ENCODE peak calls at places on chromosomes 1 and 21, in six cellular contexts. L, Y, B, P, Q and U are unnamed samples.
A peak's percentile ranks its signal among the peaks of the same experiment; 100 is the strongest.

GRCh38 chr1:206569548-206569947 is 42.7 kb downstream of the EIF2D start:
- DNase-seq in L (no peak), Y (no peak), P (no peak), B (no peak), Q (no peak), U (no peak)

GRCh38 chr1:218674280-218674773 is 329.2 kb downstream of the TGFB2 start:
- DNase-seq in Y (no peak), Q (no peak), P (peak; percentile 11), L (peak; percentile 90), B (peak; percentile 90), U (peak; percentile 61)

GRCh38 chr1:212699104-212699838 is 369 bp downstream of the BATF3 start:
- DNase-seq in Y (peak; percentile 48), P (peak; percentile 75), L (peak; percentile 34), B (peak; percentile 27), Q (peak; percentile 29), U (no peak)

GRCh38 chr1:172907834-172908326 is 142.9 kb downstream of the TNFSF18 start:
- DNase-seq in Y (no peak), L (no peak), Q (no peak), B (no peak), P (no peak), U (no peak)

GRCh38 chr1:45796946-45797345 is 6.5 kb upstream of the MAST2 start:
- DNase-seq in Y (no peak), P (no peak), L (no peak), B (no peak), Q (no peak), U (no peak)

GRCh38 chr1:8047686-8048522 is 21.8 kb upstream of the ERRFI1 start:
- DNase-seq in L (peak; percentile 95), P (peak; percentile 43), B (peak; percentile 95), Q (no peak), Y (no peak), U (peak; percentile 74)

GRCh38 chr1:109996476-109996875 is 11.9 kb downstream of the AHCYL1 start:
- DNase-seq in B (peak; percentile 39), Y (no peak), L (peak; percentile 55), Q (no peak), P (no peak), U (peak; percentile 86)

GRCh38 chr21:31335957-31336738 is 7.9 kb downstream of the TIAM1 start:
- DNase-seq in B (peak; percentile 84), Y (no peak), P (no peak), L (peak; percentile 94), Q (no peak), U (no peak)

GRCh38 chr1:107782192-107782845 is 182.7 kb downstream of the VAV3 start:
- DNase-seq in L (peak; percentile 78), Q (peak; percentile 50), Y (peak; percentile 64), B (peak; percentile 79), P (peak; percentile 68), U (peak; percentile 55)

GRCh38 chr1:155166373-155167165 is 6.5 kb downstream of the KRTCAP2 start:
- DNase-seq in Q (peak; percentile 31), B (peak; percentile 59), Y (no peak), L (peak; percentile 37), P (peak; percentile 78), U (no peak)

GRCh38 chr1:92051948-92052347 is 22.2 kb downstream of the EPHX4 start:
- DNase-seq in Y (no peak), B (no peak), Q (no peak), L (no peak), P (no peak), U (no peak)

GRCh38 chr1:30908446-30908885 is at the start of gene SDC3:
- DNase-seq in B (peak; percentile 42), Q (no peak), P (no peak), Y (no peak), L (no peak), U (no peak)

GRCh38 chr21:42079939-42080787 is 9.0 kb downstream of the UMODL1 start:
- DNase-seq in Q (no peak), Y (no peak), P (peak; percentile 79), L (no peak), B (peak; percentile 36), U (no peak)

GRCh38 chr1:6034750-6035096 is 11.0 kb upstream of the KCNAB2 start:
- DNase-seq in L (no peak), Q (no peak), B (no peak), P (no peak), Y (no peak), U (no peak)

GRCh38 chr1:6035265-6035664 is 10.4 kb upstream of the KCNAB2 start:
- DNase-seq in Y (no peak), Q (no peak), B (no peak), P (no peak), L (no peak), U (no peak)

GRCh38 chr1:6033124-6033523 is 12.6 kb upstream of the KCNAB2 start:
- DNase-seq in B (no peak), Y (no peak), P (no peak), Q (no peak), L (no peak), U (no peak)

GRCh38 chr1:6035719-6036118 is 10.0 kb upstream of the KCNAB2 start:
- DNase-seq in P (no peak), Y (no peak), L (no peak), Q (no peak), B (no peak), U (no peak)

DNA sequence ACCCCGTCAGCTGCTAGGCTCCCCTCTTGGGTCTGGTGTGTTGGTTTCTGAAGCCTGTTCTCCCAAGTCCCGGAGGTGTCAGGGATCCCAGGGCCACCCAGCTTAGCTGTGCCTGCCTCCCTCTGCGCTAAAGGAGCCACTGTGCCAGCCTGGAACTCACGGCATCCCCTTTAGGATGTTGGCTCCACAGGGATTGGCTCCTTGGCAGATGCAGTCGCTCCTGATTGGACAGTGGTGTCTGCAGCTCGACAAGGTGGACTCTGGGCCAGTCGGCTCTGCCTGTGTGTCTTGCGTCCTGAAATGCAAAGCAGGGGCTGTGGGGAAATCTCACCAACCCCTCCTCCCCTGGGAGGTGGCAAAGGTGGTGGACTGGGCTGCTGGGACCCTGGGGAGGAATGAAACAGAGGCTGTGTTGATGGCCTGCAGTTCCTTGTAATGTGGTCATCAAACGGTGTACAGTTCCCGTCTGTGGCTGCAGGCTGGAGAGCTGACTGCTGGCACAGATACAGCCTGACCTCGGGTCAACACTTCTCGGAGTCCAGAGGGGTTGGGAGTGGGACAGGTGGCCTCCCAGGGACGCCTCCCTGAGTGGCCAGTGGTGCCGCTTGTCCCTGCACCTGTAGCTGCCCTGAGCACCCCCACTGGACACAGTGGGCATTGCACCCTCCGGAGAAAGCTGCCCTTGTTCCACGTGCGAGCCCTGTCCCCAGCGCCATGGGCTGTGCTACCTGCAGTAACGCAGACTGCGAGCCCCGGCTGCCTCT is 11.5 kb upstream of the KCNAB2 start:
- DNase-seq in Y (peak; percentile 46), L (peak; percentile 39), Q (peak; percentile 45), B (peak; percentile 24), P (peak; percentile 51), U (no peak)
- TF ChIP-seq CTCF in Y (peak; percentile 57), L (peak; percentile 80), Q (peak; percentile 60), B (peak; percentile 68), P (peak; percentile 46), U (peak; percentile 87)

GRCh38 chr1:17994046-17994445 is 113.6 kb upstream of the IGSF21 start:
- DNase-seq in L (no peak), P (no peak), Y (no peak), Q (peak; percentile 20), B (no peak), U (no peak)

GRCh38 chr1:17995480-17995879 is 112.1 kb upstream of the IGSF21 start:
- DNase-seq in Y (no peak), Q (peak; percentile 28), B (no peak), P (no peak), L (no peak), U (no peak)

GRCh38 chr1:17999884-18000283 is 107.7 kb upstream of the IGSF21 start:
- DNase-seq in Q (no peak), L (no peak), P (no peak), Y (no peak), B (no peak), U (no peak)

GRCh38 chr1:18001725-18002124 is 105.9 kb upstream of the IGSF21 start:
- DNase-seq in P (no peak), L (no peak), Y (no peak), Q (no peak), B (no peak), U (no peak)

GRCh38 chr1:17998889-17999288 is 108.7 kb upstream of the IGSF21 start:
- DNase-seq in Y (no peak), Q (no peak), L (peak; percentile 2), B (no peak), P (peak; percentile 6), U (no peak)
- TF ChIP-seq CTCF in Y (no peak), Q (no peak), L (no peak), B (peak; percentile 20), P (peak; percentile 32), U (peak; percentile 43)

GRCh38 chr1:17510138-17510537 is 29.4 kb upstream of the ARHGEF10L start:
- DNase-seq in Y (no peak), P (no peak), Q (no peak), B (no peak), L (no peak), U (no peak)

GRCh38 chr1:17503146-17503545 is 36.4 kb upstream of the ARHGEF10L start:
- DNase-seq in B (no peak), Y (no peak), Q (no peak), P (no peak), L (no peak), U (no peak)

GRCh38 chr1:17511188-17511587 is 28.3 kb upstream of the ARHGEF10L start:
- DNase-seq in Y (no peak), B (no peak), P (no peak), L (no peak), Q (no peak), U (no peak)

GRCh38 chr1:17509320-17509719 is 30.2 kb upstream of the ARHGEF10L start:
- DNase-seq in Q (no peak), B (no peak), L (no peak), P (peak; percentile 20), Y (no peak), U (no peak)

DNA sequence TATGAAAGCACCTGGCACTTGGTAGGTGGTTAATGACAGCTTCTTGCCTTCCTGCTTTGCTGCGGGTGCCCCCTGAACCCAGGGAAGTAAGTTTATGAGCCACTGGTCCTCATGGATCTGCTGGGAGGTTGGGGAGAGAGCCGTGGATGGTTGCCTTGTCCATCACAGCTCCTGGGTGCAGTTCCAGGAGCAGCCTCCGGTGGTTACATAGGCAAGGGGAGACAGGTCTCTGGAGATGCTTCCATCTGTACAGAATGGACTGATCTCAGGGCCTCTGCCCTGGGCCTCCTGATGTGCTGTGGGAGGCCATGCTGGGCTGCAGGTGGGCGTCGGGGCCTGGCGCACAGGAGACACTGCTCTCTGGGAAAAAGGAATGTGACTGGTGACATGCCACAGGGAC is 31.6 kb upstream of the ARHGEF10L start:
- DNase-seq in B (no peak), Q (no peak), L (no peak), P (no peak), Y (no peak), U (no peak)
- TF ChIP-seq CTCF in B (peak; percentile 33), Q (no peak), L (peak; percentile 30), P (no peak), Y (no peak), U (no peak)

GRCh38 chr1:204659061-204659460 is 26.5 kb downstream of the LRRN2 start:
- DNase-seq in L (no peak), Y (no peak), Q (no peak), B (no peak), P (no peak), U (peak; percentile 32)

GRCh38 chr1:204662530-204662929 is 23.0 kb downstream of the LRRN2 start:
- DNase-seq in Q (no peak), B (no peak), L (no peak), P (no peak), Y (no peak), U (no peak)

GRCh38 chr1:204669579-204669978 is 16.0 kb downstream of the LRRN2 start:
- DNase-seq in Y (no peak), P (no peak), Q (no peak), L (no peak), B (no peak), U (no peak)

GRCh38 chr1:204660509-204660908 is 25.0 kb downstream of the LRRN2 start:
- DNase-seq in Y (no peak), Q (no peak), P (no peak), L (no peak), B (no peak), U (no peak)

GRCh38 chr1:204664251-204664650 is 21.3 kb downstream of the LRRN2 start:
- DNase-seq in P (no peak), L (no peak), Y (no peak), Q (no peak), B (no peak), U (no peak)
- TF ChIP-seq CTCF in P (no peak), L (no peak), Y (no peak), Q (no peak), B (no peak), U (no peak)